ENCODE peak calls at places on chromosome X, in four cellular contexts. One of them, this sample, is unnamed. For H3K4me1, the result is how much of the 10 kb centered on the place peaks cover.

GRCh38 chrX:6685489-6685888 is 150.6 kb upstream of the VCX3A start:
- DNase-seq in mesendoderm: no peak
- DNase-seq in H1: no peak
- DNase-seq in H9: no peak
- DNase-seq in this sample: no peak

GRCh38 chrX:40877869-40878268 is 142.5 kb upstream of the MED14 start:
- DNase-seq in mesendoderm: no peak
- DNase-seq in H1: no peak
- DNase-seq in H9: no peak
- DNase-seq in this sample: peak

GRCh38 chrX:34658316-34658715 is 1.2 kb upstream of the TMEM47 start:
- DNase-seq in mesendoderm: no peak
- DNase-seq in H1: no peak
- DNase-seq in H9: no peak
- DNase-seq in this sample: peak

GRCh38 chrX:44039556-44039955 is 66.4 kb upstream of the NDP start:
- DNase-seq in mesendoderm: no peak
- DNase-seq in H1: no peak
- DNase-seq in H9: no peak
- DNase-seq in this sample: no peak

GRCh38 chrX:109714340-109714958 is 18.6 kb downstream of the ACSL4 start:
- DNase-seq in mesendoderm: no peak
- DNase-seq in H1: no peak
- DNase-seq in H9: no peak
- DNase-seq in this sample: peak

GRCh38 chrX:666762-667161 is 36.2 kb downstream of the SHOX start:
- DNase-seq in mesendoderm: peak
- DNase-seq in H1: no peak
- DNase-seq in H9: no peak
- DNase-seq in this sample: no peak

GRCh38 chrX:147978931-147979330 is 2.2 kb upstream of the FMR1NB start:
- DNase-seq in mesendoderm: no peak
- DNase-seq in H1: no peak
- DNase-seq in H9: no peak
- DNase-seq in this sample: no peak

GRCh38 chrX:24153796-24154189 is 4.3 kb downstream of the ZFX start:
- DNase-seq in mesendoderm: no peak
- DNase-seq in H1: no peak
- DNase-seq in H9: no peak
- DNase-seq in this sample: no peak

GRCh38 chrX:118522230-118522926 is 26.8 kb downstream of the DOCK11 start:
- DNase-seq in mesendoderm: no peak
- DNase-seq in H1: no peak
- DNase-seq in H9: no peak
- DNase-seq in this sample: no peak

GRCh38 chrX:856901-857300 is 226.3 kb downstream of the SHOX start:
- DNase-seq in mesendoderm: no peak
- DNase-seq in H1: no peak
- DNase-seq in H9: no peak
- DNase-seq in this sample: no peak

GRCh38 chrX:3518870-3519269 is 172.4 kb upstream of the MXRA5 start:
- DNase-seq in mesendoderm: peak
- DNase-seq in H1: peak
- DNase-seq in H9: peak
- DNase-seq in this sample: peak

GRCh38 chrX:139802048-139802447 is 94.1 kb upstream of the MCF2 start:
- DNase-seq in mesendoderm: no peak
- DNase-seq in H1: no peak
- DNase-seq in H9: no peak
- DNase-seq in this sample: no peak

GRCh38 chrX:29136904-29137303 is 549.7 kb downstream of the IL1RAPL1 start:
- DNase-seq in mesendoderm: no peak
- DNase-seq in H1: no peak
- DNase-seq in H9: no peak
- DNase-seq in this sample: no peak

GRCh38 chrX:123728001-123728400 is 4.9 kb downstream of the THOC2 start:
- DNase-seq in mesendoderm: no peak
- DNase-seq in H1: no peak
- DNase-seq in H9: no peak
- DNase-seq in this sample: no peak

GRCh38 chrX:53714580-53715335 is 28.2 kb upstream of the HUWE1 start:
- DNase-seq in mesendoderm: peak
- DNase-seq in H1: no peak
- DNase-seq in H9: no peak
- DNase-seq in this sample: peak

GRCh38 chrX:120570201-120570600 is 9.4 kb upstream of the CUL4B start:
- DNase-seq in mesendoderm: no peak
- DNase-seq in H1: no peak
- DNase-seq in H9: no peak
- DNase-seq in this sample: no peak

GRCh38 chrX:120575379-120576114 is 14.8 kb upstream of the CUL4B start:
- DNase-seq in mesendoderm: peak
- DNase-seq in H1: no peak
- DNase-seq in H9: peak
- DNase-seq in this sample: no peak
- H3K4me1 ChIP-seq in mesendoderm: under half
- H3K4me1 ChIP-seq in H1: under half
- H3K4me1 ChIP-seq in H9: under half
- H3K4me1 ChIP-seq in this sample: under half

GRCh38 chrX:17395154-17395553 is 20.2 kb downstream of the NHS start:
- DNase-seq in mesendoderm: no peak
- DNase-seq in H1: no peak
- DNase-seq in H9: no peak
- DNase-seq in this sample: no peak

GRCh38 chrX:17390325-17390992 is 15.5 kb downstream of the NHS start:
- DNase-seq in mesendoderm: no peak
- DNase-seq in H1: no peak
- DNase-seq in H9: no peak
- DNase-seq in this sample: peak
- H4K5ac ChIP-seq in mesendoderm: no peak
- H4K5ac ChIP-seq in H1: no peak
- H4K5ac ChIP-seq in H9: no peak
- H4K5ac ChIP-seq in this sample: no peak

DNA sequence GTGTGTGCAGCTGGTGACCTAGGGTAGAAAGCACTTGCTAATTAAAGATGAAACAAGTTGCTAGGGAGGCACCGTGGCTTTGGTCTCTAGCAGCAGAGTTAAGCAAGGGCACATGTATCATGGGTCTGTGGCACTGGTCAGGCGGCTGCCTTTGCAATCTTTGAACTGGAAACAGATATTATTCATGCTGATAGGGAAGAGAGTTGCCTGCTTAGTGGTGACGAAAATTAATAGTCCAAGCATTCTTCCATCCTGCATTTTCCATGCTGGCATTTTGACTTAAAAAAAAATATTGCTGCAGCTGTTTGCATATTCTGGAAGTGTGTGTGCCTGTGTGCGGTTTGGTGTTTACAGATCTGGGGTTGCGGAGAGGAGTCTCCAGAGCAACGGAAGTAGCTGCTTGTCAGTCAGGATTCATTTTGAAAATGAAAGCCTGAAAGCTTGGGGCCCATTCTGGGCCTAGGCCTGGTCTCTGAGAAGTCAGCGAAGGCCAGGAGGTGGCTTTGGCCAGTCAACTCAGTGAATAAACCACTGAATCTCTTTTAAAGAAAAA is 2.3 kb upstream of the SOWAHD start:
- DNase-seq in mesendoderm: no peak
- DNase-seq in H1: no peak
- DNase-seq in H9: no peak
- DNase-seq in this sample: peak
- H3K4me1 ChIP-seq in mesendoderm: under half
- H3K4me1 ChIP-seq in H1: under half
- H3K4me1 ChIP-seq in H9: under half
- H3K4me1 ChIP-seq in this sample: under half

DNA sequence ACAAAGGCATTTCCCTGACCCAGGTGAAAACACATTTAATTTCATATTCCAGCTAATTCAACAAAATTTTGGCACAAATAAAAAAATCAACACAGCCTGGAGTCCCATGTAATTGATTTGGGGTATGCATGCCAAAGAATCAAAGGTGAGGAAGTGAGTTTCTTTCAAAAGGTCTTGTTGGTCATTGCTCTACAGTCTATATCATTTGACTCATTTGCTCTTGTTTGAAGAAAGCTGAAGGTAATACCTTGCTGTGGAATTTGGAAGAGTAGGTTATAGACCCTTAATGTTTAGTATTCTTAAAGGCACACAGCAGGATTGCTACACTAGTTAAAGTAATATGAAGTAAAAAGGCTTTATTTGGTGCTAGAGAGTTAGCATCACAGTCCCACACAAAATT is 25.4 kb downstream of the COL4A6 start:
- DNase-seq in mesendoderm: no peak
- DNase-seq in H1: no peak
- DNase-seq in H9: no peak
- DNase-seq in this sample: no peak
- H4K5ac ChIP-seq in mesendoderm: no peak
- H4K5ac ChIP-seq in H1: no peak
- H4K5ac ChIP-seq in H9: no peak
- H4K5ac ChIP-seq in this sample: no peak

GRCh38 chrX:19811807-19812604 is 75.4 kb downstream of the SH3KBP1 start:
- DNase-seq in mesendoderm: no peak
- DNase-seq in H1: no peak
- DNase-seq in H9: no peak
- DNase-seq in this sample: peak
- H3K4me1 ChIP-seq in mesendoderm: under half
- H3K4me1 ChIP-seq in H1: under half
- H3K4me1 ChIP-seq in H9: under half
- H3K4me1 ChIP-seq in this sample: under half

GRCh38 chrX:108131471-108131870 is 39.9 kb downstream of the ATG4A start:
- DNase-seq in mesendoderm: peak
- DNase-seq in H1: no peak
- DNase-seq in H9: no peak
- DNase-seq in this sample: peak
- H4K5ac ChIP-seq in mesendoderm: no peak
- H4K5ac ChIP-seq in H1: no peak
- H4K5ac ChIP-seq in H9: no peak
- H4K5ac ChIP-seq in this sample: no peak

GRCh38 chrX:106973433-106974149 is 26.4 kb downstream of the MORC4 start:
- DNase-seq in mesendoderm: no peak
- DNase-seq in H1: no peak
- DNase-seq in H9: no peak
- DNase-seq in this sample: peak
- H3K4me1 ChIP-seq in mesendoderm: under half
- H3K4me1 ChIP-seq in H1: under half
- H3K4me1 ChIP-seq in H9: under half
- H3K4me1 ChIP-seq in this sample: under half

GRCh38 chrX:150897371-150898319 is 823 bp downstream of the CD99L2 start:
- DNase-seq in mesendoderm: peak
- DNase-seq in H1: no peak
- DNase-seq in H9: peak
- DNase-seq in this sample: no peak
- H4K5ac ChIP-seq in mesendoderm: no peak
- H4K5ac ChIP-seq in H1: no peak
- H4K5ac ChIP-seq in H9: no peak
- H4K5ac ChIP-seq in this sample: no peak

GRCh38 chrX:72392816-72393800 is 87.4 kb upstream of the CITED1 start:
- DNase-seq in mesendoderm: no peak
- DNase-seq in H1: no peak
- DNase-seq in H9: no peak
- DNase-seq in this sample: no peak

GRCh38 chrX:72395252-72395651 is 89.5 kb upstream of the CITED1 start:
- DNase-seq in mesendoderm: no peak
- DNase-seq in H1: no peak
- DNase-seq in H9: no peak
- DNase-seq in this sample: no peak

GRCh38 chrX:72394518-72395163 is 88.9 kb upstream of the CITED1 start:
- DNase-seq in mesendoderm: no peak
- DNase-seq in H1: no peak
- DNase-seq in H9: no peak
- DNase-seq in this sample: peak

GRCh38 chrX:72393836-72394517 is 88.3 kb upstream of the CITED1 start:
- DNase-seq in mesendoderm: no peak
- DNase-seq in H1: no peak
- DNase-seq in H9: no peak
- DNase-seq in this sample: no peak

GRCh38 chrX:72392042-72392441 is 86.3 kb upstream of the CITED1 start:
- DNase-seq in mesendoderm: no peak
- DNase-seq in H1: no peak
- DNase-seq in H9: no peak
- DNase-seq in this sample: no peak
- H3K4me1 ChIP-seq in mesendoderm: under half
- H3K4me1 ChIP-seq in H1: under half
- H3K4me1 ChIP-seq in H9: under half
- H3K4me1 ChIP-seq in this sample: under half

DNA sequence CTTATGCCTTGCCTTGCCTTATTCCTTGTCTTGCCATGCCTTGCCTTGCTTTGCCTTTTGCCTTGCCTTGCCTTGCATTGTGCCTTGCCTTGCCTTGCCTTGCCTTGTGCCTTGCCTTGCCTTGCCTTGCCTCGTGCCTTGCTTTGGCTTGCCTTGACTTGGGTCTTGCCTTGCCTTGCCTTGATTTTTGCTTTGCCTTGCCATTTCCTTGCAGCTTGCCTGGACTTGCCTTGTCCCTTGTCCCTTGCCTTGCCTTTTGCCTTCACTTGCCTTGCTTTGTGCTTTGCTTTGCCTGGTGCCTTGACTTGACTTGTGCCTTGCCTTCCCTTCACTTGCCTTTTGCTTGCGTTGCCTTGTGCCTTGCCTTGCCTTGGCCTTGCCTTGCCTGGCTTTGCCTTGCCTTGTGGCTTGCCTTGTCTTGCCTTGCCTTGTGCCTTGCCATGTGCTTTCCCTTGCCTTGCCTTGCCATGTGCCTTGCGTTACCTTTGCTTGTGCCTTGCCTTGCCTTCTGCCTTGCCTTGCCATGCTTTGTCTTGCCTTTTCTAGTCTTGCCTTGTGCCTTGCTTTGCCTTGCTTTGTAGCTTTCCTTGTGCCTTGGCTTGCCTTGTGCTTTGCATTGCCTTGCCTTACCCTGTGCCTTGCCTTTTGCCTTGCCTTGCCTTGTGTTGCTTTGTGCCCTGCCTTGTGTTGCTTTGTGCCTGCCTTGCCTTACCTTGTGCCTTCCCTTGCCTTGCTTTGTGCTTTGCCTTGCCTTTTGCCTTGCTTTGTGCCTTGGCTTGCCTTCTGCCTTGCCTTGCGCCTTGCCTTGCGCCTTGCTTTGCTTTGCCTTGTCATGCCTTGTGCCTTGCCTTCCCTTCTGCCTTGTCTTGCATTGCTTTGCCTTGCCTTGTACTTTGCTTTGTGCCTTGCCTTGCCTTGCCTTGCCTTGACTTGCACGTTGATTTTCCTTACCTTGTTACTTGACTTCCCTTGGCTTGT is 92.8 kb downstream of the TAB3 start:
- DNase-seq in mesendoderm: no peak
- DNase-seq in H1: no peak
- DNase-seq in H9: peak
- DNase-seq in this sample: no peak
- H4K5ac ChIP-seq in mesendoderm: no peak
- H4K5ac ChIP-seq in H1: no peak
- H4K5ac ChIP-seq in H9: peak
- H4K5ac ChIP-seq in this sample: no peak

This sample was measured in IMR-90.